ENCODE peak calls at places on chromosomes 6 and 20, in six cellular contexts. P is H1, M is K562, S is SK-N-SH, F is GM12891, J is HepG2. H is an unnamed sample.

GRCh38 chr6:148846778-148847761 is 100.2 kb downstream of the UST start:
- DNase-seq in P (no peak), M (no peak), S (no peak), F (no peak), J (no peak), H (no peak)

GRCh38 chr20:1322511-1323245 is 6.3 kb downstream of the SDCBP2 start:
- DNase-seq in P (no peak), M (no peak), S (no peak), F (no peak), J (no peak), H (no peak)

GRCh38 chr6:135815216-135815615 is 36.3 kb upstream of the PDE7B start:
- DNase-seq in P (no peak), M (no peak), S (no peak), F (no peak), J (no peak), H (no peak)

GRCh38 chr6:118537579-118537978 is 10.5 kb upstream of the PLN start:
- DNase-seq in P (no peak), M (peak), S (no peak), F (no peak), J (no peak), H (no peak)

GRCh38 chr6:56668158-56668557 is 25.5 kb upstream of the DST start:
- DNase-seq in P (no peak), M (no peak), S (no peak), F (no peak), J (no peak), H (no peak)

GRCh38 chr6:43828711-43829110 is 58.7 kb downstream of the VEGFA start:
- DNase-seq in P (no peak), M (peak), S (no peak), F (no peak), J (no peak), H (no peak)

GRCh38 chr20:49461894-49462293 is 20.6 kb downstream of the KCNB1 start:
- DNase-seq in P (no peak), M (no peak), S (no peak), F (no peak), J (no peak), H (no peak)

GRCh38 chr6:102670756-102671155 is 1277.2 kb downstream of the GRIK2 start:
- DNase-seq in P (no peak), M (no peak), S (no peak), F (no peak), J (no peak), H (no peak)

GRCh38 chr6:26065952-26066380 is 21.3 kb upstream of the HFE start:
- DNase-seq in P (no peak), M (peak), S (peak), F (no peak), J (peak), H (no peak)

GRCh38 chr6:26097268-26097875 is 10.1 kb downstream of the HFE start:
- DNase-seq in P (peak), M (peak), S (peak), F (no peak), J (peak), H (no peak)

GRCh38 chr20:3195607-3196230 is 8.8 kb downstream of the DDRGK1 start:
- DNase-seq in P (no peak), M (no peak), S (no peak), F (no peak), J (no peak), H (no peak)

GRCh38 chr6:14922706-14923105 is 323.2 kb upstream of the JARID2 start:
- DNase-seq in P (no peak), M (no peak), S (no peak), F (no peak), J (no peak), H (no peak)

GRCh38 chr6:139112561-139112960 is 22.3 kb upstream of the HECA start:
- DNase-seq in P (no peak), M (no peak), S (no peak), F (no peak), J (no peak), H (no peak)

GRCh38 chr20:37850724-37851123 is 52.2 kb upstream of the VSTM2L start:
- DNase-seq in P (no peak), M (peak), S (no peak), F (no peak), J (no peak), H (no peak)

GRCh38 chr20:33685328-33686007 is 717 bp downstream of the E2F1 start:
- DNase-seq in P (peak), M (peak), S (peak), F (peak), J (peak), H (peak)

GRCh38 chr20:44540834-44541233 is 19.0 kb upstream of the SERINC3 start:
- DNase-seq in P (no peak), M (no peak), S (no peak), F (no peak), J (no peak), H (no peak)

GRCh38 chr20:38223743-38224100 is 36.8 kb downstream of the KIAA1755 start:
- DNase-seq in P (no peak), M (no peak), S (no peak), F (no peak), J (no peak), H (no peak)

GRCh38 chr20:57404419-57405072 is 13.3 kb downstream of the RBM38 start:
- DNase-seq in P (no peak), M (no peak), S (no peak), F (no peak), J (no peak), H (no peak)

GRCh38 chr6:36224918-36225461 is 28.4 kb downstream of the BRPF3 start:
- DNase-seq in P (no peak), M (peak), S (peak), F (no peak), J (no peak), H (no peak)

GRCh38 chr6:95093154-95093553 is 484.2 kb upstream of the MANEA start:
- DNase-seq in P (no peak), M (no peak), S (no peak), F (no peak), J (no peak), H (no peak)

GRCh38 chr20:60060593-60060992 is 102.4 kb downstream of the CDH26 start:
- DNase-seq in P (no peak), M (no peak), S (no peak), F (no peak), J (no peak), H (no peak)

GRCh38 chr6:2127484-2127911 is 117.9 kb downstream of the GMDS start:
- DNase-seq in P (no peak), M (peak), S (no peak), F (peak), J (no peak), H (no peak)

GRCh38 chr6:141199074-141199473 is 933.7 kb upstream of the GJE1 start:
- DNase-seq in P (no peak), M (no peak), S (no peak), F (no peak), J (no peak), H (no peak)

GRCh38 chr20:11117808-11118528 is 444.2 kb upstream of the JAG1 start:
- DNase-seq in P (no peak), M (no peak), S (no peak), F (no peak), J (no peak), H (no peak)

GRCh38 chr6:81614292-81614691 is 138.2 kb downstream of the TENT5A start:
- DNase-seq in P (no peak), M (no peak), S (no peak), F (no peak), J (peak), H (no peak)

GRCh38 chr6:156686429-156686939 is 90.7 kb upstream of the ARID1B start:
- DNase-seq in P (no peak), M (no peak), S (peak), F (no peak), J (peak), H (no peak)

GRCh38 chr20:4681441-4681840 is 40.3 kb upstream of the PRND start:
- DNase-seq in P (peak), M (no peak), S (no peak), F (no peak), J (no peak), H (no peak)

GRCh38 chr20:3471397-3472021 is 691 bp downstream of the ATRN start:
- DNase-seq in P (no peak), M (no peak), S (peak), F (peak), J (no peak), H (no peak)

GRCh38 chr20:14232650-14233049 is 104.8 kb downstream of the FLRT3 start:
- DNase-seq in P (no peak), M (no peak), S (no peak), F (no peak), J (no peak), H (no peak)

GRCh38 chr6:152316024-152316423 is 321.1 kb downstream of the SYNE1 start:
- DNase-seq in P (no peak), M (no peak), S (no peak), F (no peak), J (no peak), H (no peak)

DNA sequence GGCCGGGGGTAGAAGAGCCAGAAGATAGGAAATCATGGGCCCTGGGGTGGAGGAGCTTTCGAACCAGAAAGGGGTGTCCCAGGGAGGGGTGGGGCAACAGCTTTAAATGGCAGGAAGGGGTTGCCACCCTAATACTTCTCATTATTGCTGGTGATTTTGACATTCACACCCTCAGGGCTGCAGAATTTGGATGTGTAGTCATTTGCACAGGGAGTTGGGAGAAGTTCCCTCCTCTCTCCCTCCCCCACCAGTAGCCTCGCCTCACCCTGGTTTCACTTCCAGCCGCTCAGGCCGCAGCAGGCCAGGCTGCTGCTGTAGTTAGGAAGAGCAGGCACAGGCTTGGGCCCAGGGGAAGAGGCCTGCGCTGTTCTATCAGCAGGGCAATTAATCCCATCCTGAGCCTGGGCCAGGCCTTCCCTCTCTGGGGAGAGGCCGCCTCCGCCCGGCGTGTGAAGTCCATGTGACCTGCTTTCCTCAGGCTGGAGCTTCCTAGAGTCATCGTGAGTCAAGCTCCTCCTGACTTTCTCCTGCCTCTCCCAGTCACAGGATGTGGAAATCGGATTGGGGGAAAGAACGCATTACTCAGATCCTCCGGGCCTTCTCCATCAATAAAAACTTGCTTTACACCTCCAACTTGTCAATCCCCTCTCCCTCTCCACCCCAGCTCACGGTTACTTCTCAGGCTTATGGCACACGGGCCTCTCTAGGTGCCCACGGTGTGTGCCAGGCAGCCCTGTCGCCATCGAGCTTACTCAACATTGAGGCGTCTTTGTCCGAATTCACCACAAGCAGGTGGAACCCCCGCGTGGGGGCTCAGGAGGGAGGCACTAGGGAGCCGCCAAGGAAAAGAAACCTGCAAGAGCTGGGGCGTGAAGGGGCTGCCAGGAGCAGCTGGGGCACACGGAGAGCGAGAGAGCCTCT is 7.8 kb downstream of the ADTRP start:
- DNase-seq in P (peak), M (peak), S (peak), F (no peak), J (no peak), H (peak)
- TF ChIP-seq POLR2AphosphoS5 in P (no peak), M (no peak), S (peak), F (no peak), J (no peak), H (no peak)

GRCh38 chr6:143059616-143060353 is 904 bp upstream of the AIG1 start:
- DNase-seq in P (no peak), M (no peak), S (peak), F (no peak), J (peak), H (no peak)
- TF ChIP-seq TAF1 in P (no peak), M (no peak), S (no peak), F (no peak), J (no peak), H (no peak)

GRCh38 chr6:53161481-53162009 is 12.9 kb upstream of the GCM1 start:
- DNase-seq in P (no peak), M (no peak), S (no peak), F (no peak), J (no peak), H (no peak)
- TF ChIP-seq POLR2AphosphoS5 in P (no peak), M (no peak), S (no peak), F (no peak), J (no peak), H (no peak)

DNA sequence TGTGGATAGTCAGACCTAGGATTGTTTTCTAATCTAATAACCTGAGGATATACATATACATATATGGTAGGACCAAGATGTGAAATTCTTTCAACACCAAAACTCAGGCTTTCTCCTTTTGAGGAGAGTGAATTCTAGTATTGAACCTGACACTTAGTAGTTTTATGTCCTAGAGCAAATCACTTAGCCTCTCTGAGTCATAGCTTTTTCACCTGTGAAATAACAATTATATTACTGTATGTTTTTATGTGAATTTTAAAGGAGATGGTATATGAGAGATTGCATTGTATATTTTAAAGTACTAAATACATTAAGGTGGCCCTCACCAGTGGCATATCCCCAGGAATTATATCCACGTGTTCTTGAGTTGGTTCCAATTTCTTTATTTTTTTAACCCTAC is 34.6 kb downstream of the TREML1 start:
- DNase-seq in P (no peak), M (no peak), S (no peak), F (no peak), J (no peak), H (no peak)
- TF ChIP-seq TAF1 in P (no peak), M (no peak), S (no peak), F (no peak), J (no peak), H (no peak)

GRCh38 chr6:93684339-93684738 is 265.0 kb upstream of the EPHA7 start:
- DNase-seq in P (no peak), M (no peak), S (no peak), F (no peak), J (no peak), H (no peak)
- TF ChIP-seq POLR2AphosphoS5 in P (no peak), M (no peak), S (no peak), F (no peak), J (no peak), H (no peak)

GRCh38 chr20:47489448-47489872 is 12.2 kb upstream of the NCOA3 start:
- DNase-seq in P (no peak), M (no peak), S (no peak), F (no peak), J (no peak), H (no peak)
- TF ChIP-seq TAF1 in P (no peak), M (no peak), S (no peak), F (no peak), J (no peak), H (no peak)

GRCh38 chr6:134379086-134379485 is 61.2 kb upstream of the SGK1 start:
- DNase-seq in P (peak), M (no peak), S (no peak), F (no peak), J (no peak), H (no peak)
- TF ChIP-seq POLR2AphosphoS5 in P (no peak), M (no peak), S (no peak), F (no peak), J (no peak), H (no peak)

GRCh38 chr6:170221753-170222400 is 69.0 kb downstream of the DLL1 start:
- DNase-seq in P (no peak), M (no peak), S (peak), F (no peak), J (no peak), H (no peak)
- TF ChIP-seq TAF1 in P (no peak), M (no peak), S (no peak), F (no peak), J (no peak), H (no peak)

GRCh38 chr6:37634238-37634826 is 63.4 kb downstream of the MDGA1 start:
- DNase-seq in P (no peak), M (no peak), S (no peak), F (no peak), J (no peak), H (no peak)
- TF ChIP-seq POLR2AphosphoS5 in P (no peak), M (no peak), S (no peak), F (no peak), J (no peak), H (no peak)

GRCh38 chr6:166313255-166314070 is 5.3 kb upstream of the PRR18 start:
- DNase-seq in P (peak), M (peak), S (peak), F (peak), J (peak), H (peak)
- TF ChIP-seq TAF1 in P (no peak), M (no peak), S (no peak), F (no peak), J (no peak), H (no peak)

H was measured in GM12892.